ENCODE peak calls at places on chromosomes 7 and 10, in eight cellular contexts. One of them, this sample, is unnamed.

GRCh38 chr10:34098817-34099567 is 716.1 kb downstream of the PARD3 start:
- DNase-seq in astrocyte of the spinal cord: no peak
- DNase-seq in endothelial cell: no peak
- DNase-seq in transverse colon: no peak
- DNase-seq in GM13976: no peak
- DNase-seq in fibroblast of the aortic adventitia: no peak
- DNase-seq in astrocyte: no peak
- DNase-seq in glutamatergic neuron: no peak
- DNase-seq in this sample: no peak

GRCh38 chr10:130954326-130954905 is 357.1 kb downstream of the TCERG1L start:
- DNase-seq in astrocyte of the spinal cord: no peak
- DNase-seq in endothelial cell: no peak
- DNase-seq in transverse colon: no peak
- DNase-seq in GM13976: no peak
- DNase-seq in fibroblast of the aortic adventitia: no peak
- DNase-seq in astrocyte: no peak
- DNase-seq in glutamatergic neuron: no peak
- DNase-seq in this sample: no peak

GRCh38 chr7:132742152-132742551 is 165.9 kb upstream of the PLXNA4 start:
- DNase-seq in astrocyte of the spinal cord: peak
- DNase-seq in endothelial cell: no peak
- DNase-seq in transverse colon: no peak
- DNase-seq in GM13976: no peak
- DNase-seq in fibroblast of the aortic adventitia: peak
- DNase-seq in astrocyte: peak
- DNase-seq in glutamatergic neuron: no peak
- DNase-seq in this sample: no peak

GRCh38 chr10:13810536-13810935 is 223.8 kb downstream of the PRPF18 start:
- DNase-seq in astrocyte of the spinal cord: no peak
- DNase-seq in endothelial cell: no peak
- DNase-seq in transverse colon: no peak
- DNase-seq in GM13976: no peak
- DNase-seq in fibroblast of the aortic adventitia: no peak
- DNase-seq in astrocyte: no peak
- DNase-seq in glutamatergic neuron: no peak
- DNase-seq in this sample: no peak

GRCh38 chr10:61452655-61453641 is at the start of gene TMEM26:
- DNase-seq in astrocyte of the spinal cord: peak
- DNase-seq in endothelial cell: peak
- DNase-seq in transverse colon: peak
- DNase-seq in GM13976: no peak
- DNase-seq in fibroblast of the aortic adventitia: peak
- DNase-seq in astrocyte: peak
- DNase-seq in glutamatergic neuron: peak
- DNase-seq in this sample: peak

GRCh38 chr10:123331438-123331837 is 177.2 kb downstream of the BUB3 start:
- DNase-seq in astrocyte of the spinal cord: peak
- DNase-seq in endothelial cell: no peak
- DNase-seq in transverse colon: no peak
- DNase-seq in GM13976: no peak
- DNase-seq in fibroblast of the aortic adventitia: peak
- DNase-seq in astrocyte: peak
- DNase-seq in glutamatergic neuron: no peak
- DNase-seq in this sample: no peak

GRCh38 chr7:129169171-129169643 is 19.2 kb upstream of the SMO start:
- DNase-seq in astrocyte of the spinal cord: peak
- DNase-seq in endothelial cell: peak
- DNase-seq in transverse colon: peak
- DNase-seq in GM13976: peak
- DNase-seq in fibroblast of the aortic adventitia: no peak
- DNase-seq in astrocyte: peak
- DNase-seq in glutamatergic neuron: peak
- DNase-seq in this sample: no peak

GRCh38 chr7:151107882-151108281 is 21.6 kb downstream of the AGAP3 start:
- DNase-seq in astrocyte of the spinal cord: no peak
- DNase-seq in endothelial cell: no peak
- DNase-seq in transverse colon: no peak
- DNase-seq in GM13976: no peak
- DNase-seq in fibroblast of the aortic adventitia: no peak
- DNase-seq in astrocyte: no peak
- DNase-seq in glutamatergic neuron: peak
- DNase-seq in this sample: no peak

GRCh38 chr10:74871595-74872382 is 45.4 kb downstream of the KAT6B start:
- DNase-seq in astrocyte of the spinal cord: no peak
- DNase-seq in endothelial cell: no peak
- DNase-seq in transverse colon: peak
- DNase-seq in GM13976: peak
- DNase-seq in fibroblast of the aortic adventitia: no peak
- DNase-seq in astrocyte: no peak
- DNase-seq in glutamatergic neuron: no peak
- DNase-seq in this sample: no peak

DNA sequence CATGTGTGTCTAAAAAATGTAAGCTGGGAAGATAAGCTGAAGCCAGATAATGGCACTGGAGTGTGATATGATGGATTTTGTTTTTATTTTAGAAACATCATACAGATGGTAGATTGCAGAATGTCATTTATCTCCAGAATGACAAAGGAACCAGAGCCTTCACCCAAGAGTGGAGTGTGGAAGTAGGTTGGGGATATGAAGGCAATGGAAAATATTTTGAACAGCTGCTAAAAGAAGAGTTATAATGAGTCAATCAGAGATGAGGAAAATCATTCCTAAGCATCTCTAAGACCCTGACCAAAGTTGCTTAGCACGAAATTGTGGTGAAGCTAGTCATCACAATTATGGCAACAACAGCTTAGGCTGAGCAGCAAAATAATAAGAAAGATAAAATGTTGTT is 39.8 kb upstream of the POM121L12 start:
- DNase-seq in astrocyte of the spinal cord: no peak
- DNase-seq in endothelial cell: no peak
- DNase-seq in transverse colon: no peak
- DNase-seq in GM13976: no peak
- DNase-seq in fibroblast of the aortic adventitia: no peak
- DNase-seq in astrocyte: peak
- DNase-seq in glutamatergic neuron: no peak
- DNase-seq in this sample: no peak
- TF ChIP-seq CTCF in astrocyte of the spinal cord: no peak
- TF ChIP-seq CTCF in endothelial cell: no peak
- TF ChIP-seq CTCF in transverse colon: no peak
- TF ChIP-seq CTCF in GM13976: no peak
- TF ChIP-seq CTCF in fibroblast of the aortic adventitia: no peak
- TF ChIP-seq CTCF in astrocyte: no peak
- TF ChIP-seq CTCF in glutamatergic neuron: no peak
- TF ChIP-seq CTCF in this sample: no peak

GRCh38 chr7:137964824-137965545 is 36.9 kb downstream of the CREB3L2 start:
- DNase-seq in astrocyte of the spinal cord: no peak
- DNase-seq in endothelial cell: no peak
- DNase-seq in transverse colon: no peak
- DNase-seq in GM13976: no peak
- DNase-seq in fibroblast of the aortic adventitia: no peak
- DNase-seq in astrocyte: no peak
- DNase-seq in glutamatergic neuron: no peak
- DNase-seq in this sample: no peak

GRCh38 chr7:137968890-137969289 is 33.0 kb downstream of the CREB3L2 start:
- DNase-seq in astrocyte of the spinal cord: no peak
- DNase-seq in endothelial cell: no peak
- DNase-seq in transverse colon: no peak
- DNase-seq in GM13976: no peak
- DNase-seq in fibroblast of the aortic adventitia: peak
- DNase-seq in astrocyte: no peak
- DNase-seq in glutamatergic neuron: no peak
- DNase-seq in this sample: no peak

GRCh38 chr7:137966636-137967142 is 35.2 kb downstream of the CREB3L2 start:
- DNase-seq in astrocyte of the spinal cord: no peak
- DNase-seq in endothelial cell: no peak
- DNase-seq in transverse colon: no peak
- DNase-seq in GM13976: no peak
- DNase-seq in fibroblast of the aortic adventitia: no peak
- DNase-seq in astrocyte: no peak
- DNase-seq in glutamatergic neuron: no peak
- DNase-seq in this sample: no peak

GRCh38 chr7:137967143-137968018 is 34.5 kb downstream of the CREB3L2 start:
- DNase-seq in astrocyte of the spinal cord: peak
- DNase-seq in endothelial cell: no peak
- DNase-seq in transverse colon: no peak
- DNase-seq in GM13976: no peak
- DNase-seq in fibroblast of the aortic adventitia: no peak
- DNase-seq in astrocyte: peak
- DNase-seq in glutamatergic neuron: no peak
- DNase-seq in this sample: no peak

DNA sequence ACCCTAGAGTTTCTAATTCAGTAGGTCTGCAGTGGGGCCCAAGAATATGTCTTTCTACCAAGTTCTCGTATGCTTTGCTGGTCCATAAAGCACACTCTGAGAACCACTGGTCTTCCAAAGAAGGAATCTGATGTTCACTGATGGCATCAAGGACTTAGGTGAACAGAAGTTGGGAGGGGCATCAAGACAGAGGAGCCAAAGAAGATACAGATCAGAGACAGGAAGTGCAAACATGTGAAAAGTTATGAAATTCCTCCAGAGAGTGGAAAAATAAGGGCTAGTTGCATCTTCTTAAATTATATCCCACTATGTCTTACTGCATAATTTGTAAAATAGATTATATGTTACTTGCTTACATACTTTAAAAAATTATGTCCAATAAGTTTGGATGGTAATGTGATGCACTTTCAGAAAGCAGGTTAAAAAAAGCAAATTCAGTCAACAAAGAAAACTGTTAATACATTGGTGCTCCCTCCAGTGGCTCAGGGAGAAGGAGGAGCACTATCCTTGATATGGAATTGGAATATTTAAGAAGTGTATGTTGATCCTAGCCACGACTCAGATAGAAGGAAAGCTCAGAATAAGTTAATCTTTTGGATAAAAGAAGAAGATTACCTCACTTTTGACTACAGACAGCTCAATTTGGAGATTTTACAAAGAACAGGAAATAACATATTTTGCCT is 35.8 kb downstream of the CREB3L2 start:
- DNase-seq in astrocyte of the spinal cord: no peak
- DNase-seq in endothelial cell: no peak
- DNase-seq in transverse colon: no peak
- DNase-seq in GM13976: no peak
- DNase-seq in fibroblast of the aortic adventitia: no peak
- DNase-seq in astrocyte: no peak
- DNase-seq in glutamatergic neuron: no peak
- DNase-seq in this sample: no peak
- TF ChIP-seq CTCF in astrocyte of the spinal cord: peak
- TF ChIP-seq CTCF in endothelial cell: no peak
- TF ChIP-seq CTCF in transverse colon: no peak
- TF ChIP-seq CTCF in GM13976: no peak
- TF ChIP-seq CTCF in fibroblast of the aortic adventitia: peak
- TF ChIP-seq CTCF in astrocyte: no peak
- TF ChIP-seq CTCF in glutamatergic neuron: no peak
- TF ChIP-seq CTCF in this sample: no peak

DNA sequence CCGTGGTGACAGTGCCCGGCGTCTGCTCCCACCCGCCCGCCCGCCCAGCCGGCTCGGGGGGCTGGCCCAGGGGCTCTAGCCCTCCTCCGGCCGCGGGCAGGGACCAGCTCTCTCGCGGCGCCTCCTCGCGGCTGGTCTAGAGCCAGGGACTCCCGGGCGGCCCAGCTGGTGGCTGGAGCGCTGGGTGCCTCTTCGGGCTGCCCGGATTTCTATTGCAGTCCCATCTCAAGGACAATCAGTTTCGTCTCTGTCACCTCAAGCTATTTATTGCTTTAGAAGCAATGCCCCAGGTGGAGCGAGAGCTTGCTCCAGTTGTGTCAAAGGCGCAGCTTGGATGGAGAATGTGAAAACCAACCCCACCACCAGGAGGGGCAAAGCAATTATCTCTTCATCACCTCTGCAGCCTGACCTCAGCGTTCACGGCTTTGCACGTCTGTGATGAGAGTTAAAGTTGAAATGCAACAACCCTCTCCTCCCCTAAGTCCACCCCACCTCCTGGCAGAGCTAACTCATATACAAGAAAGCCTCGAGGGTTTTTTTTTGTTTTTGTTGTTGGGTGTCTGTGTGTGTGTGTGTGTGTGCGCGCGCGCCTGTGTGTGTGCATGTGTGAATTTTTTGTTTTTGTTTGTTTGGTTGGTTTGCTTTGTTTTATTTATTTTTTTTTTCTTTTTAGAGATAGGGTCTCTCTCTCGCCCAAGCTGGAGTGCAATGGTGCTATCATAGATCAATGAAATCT is at the start of gene ITGA8:
- DNase-seq in astrocyte of the spinal cord: peak
- DNase-seq in endothelial cell: peak
- DNase-seq in transverse colon: peak
- DNase-seq in GM13976: peak
- DNase-seq in fibroblast of the aortic adventitia: peak
- DNase-seq in astrocyte: no peak
- DNase-seq in glutamatergic neuron: peak
- DNase-seq in this sample: peak
- TF ChIP-seq CTCF in astrocyte of the spinal cord: peak
- TF ChIP-seq CTCF in endothelial cell: peak
- TF ChIP-seq CTCF in transverse colon: peak
- TF ChIP-seq CTCF in GM13976: no peak
- TF ChIP-seq CTCF in fibroblast of the aortic adventitia: peak
- TF ChIP-seq CTCF in astrocyte: peak
- TF ChIP-seq CTCF in glutamatergic neuron: peak
- TF ChIP-seq CTCF in this sample: peak

GRCh38 chr10:62638062-62638477 is 166.4 kb upstream of the ADO start:
- DNase-seq in astrocyte of the spinal cord: no peak
- DNase-seq in endothelial cell: no peak
- DNase-seq in transverse colon: no peak
- DNase-seq in GM13976: no peak
- DNase-seq in fibroblast of the aortic adventitia: peak
- DNase-seq in astrocyte: peak
- DNase-seq in glutamatergic neuron: no peak
- DNase-seq in this sample: no peak

GRCh38 chr10:62637249-62638061 is 167.1 kb upstream of the ADO start:
- DNase-seq in astrocyte of the spinal cord: no peak
- DNase-seq in endothelial cell: no peak
- DNase-seq in transverse colon: peak
- DNase-seq in GM13976: no peak
- DNase-seq in fibroblast of the aortic adventitia: peak
- DNase-seq in astrocyte: peak
- DNase-seq in glutamatergic neuron: no peak
- DNase-seq in this sample: no peak

GRCh38 chr10:62635127-62635526 is 169.4 kb upstream of the ADO start:
- DNase-seq in astrocyte of the spinal cord: no peak
- DNase-seq in endothelial cell: no peak
- DNase-seq in transverse colon: no peak
- DNase-seq in GM13976: no peak
- DNase-seq in fibroblast of the aortic adventitia: no peak
- DNase-seq in astrocyte: peak
- DNase-seq in glutamatergic neuron: no peak
- DNase-seq in this sample: no peak

GRCh38 chr10:62639139-62639538 is 165.4 kb upstream of the ADO start:
- DNase-seq in astrocyte of the spinal cord: no peak
- DNase-seq in endothelial cell: no peak
- DNase-seq in transverse colon: no peak
- DNase-seq in GM13976: no peak
- DNase-seq in fibroblast of the aortic adventitia: no peak
- DNase-seq in astrocyte: no peak
- DNase-seq in glutamatergic neuron: no peak
- DNase-seq in this sample: no peak

DNA sequence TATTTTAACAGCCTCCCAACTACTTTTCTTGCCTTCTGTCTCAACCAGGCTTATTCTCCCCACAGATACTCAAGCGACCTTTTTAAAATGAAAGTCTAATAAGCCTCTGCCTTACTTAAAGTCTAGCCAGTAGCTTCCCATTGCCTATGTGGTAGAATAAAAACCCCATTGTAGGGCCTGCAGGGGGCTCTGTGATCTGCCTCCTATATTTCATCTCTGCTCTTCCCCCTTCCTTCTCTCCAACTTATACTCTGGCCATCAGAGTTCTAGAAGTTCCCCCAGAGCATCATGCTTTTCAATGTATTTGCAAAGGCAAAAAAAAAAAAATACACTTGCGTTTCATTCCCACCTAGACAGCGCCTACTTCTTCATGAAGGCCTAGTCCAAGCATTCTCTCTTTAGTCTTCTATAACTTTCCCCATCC is 167.7 kb upstream of the ADO start:
- DNase-seq in astrocyte of the spinal cord: no peak
- DNase-seq in endothelial cell: no peak
- DNase-seq in transverse colon: no peak
- DNase-seq in GM13976: no peak
- DNase-seq in fibroblast of the aortic adventitia: no peak
- DNase-seq in astrocyte: no peak
- DNase-seq in glutamatergic neuron: no peak
- DNase-seq in this sample: no peak
- TF ChIP-seq CTCF in astrocyte of the spinal cord: no peak
- TF ChIP-seq CTCF in endothelial cell: no peak
- TF ChIP-seq CTCF in transverse colon: no peak
- TF ChIP-seq CTCF in GM13976: no peak
- TF ChIP-seq CTCF in fibroblast of the aortic adventitia: no peak
- TF ChIP-seq CTCF in astrocyte: peak
- TF ChIP-seq CTCF in glutamatergic neuron: no peak
- TF ChIP-seq CTCF in this sample: peak